ENCODE peak calls at places on chromosomes 13 and 19, in nine cellular contexts. O, D, W, M, T, N, A, E and J are unnamed samples.

GRCh38 chr19:5046339-5047039 is 77.6 kb downstream of the KDM4B start:
- DNase-seq in E (no peak), T (no peak), N (no peak), W (no peak), D (peak), M (peak), A (no peak), O (no peak), J (no peak)

GRCh38 chr13:26628706-26629105 is 71.2 kb downstream of the WASF3 start:
- DNase-seq in E (no peak), N (no peak), O (no peak), D (no peak), M (no peak), T (no peak), A (no peak), W (no peak), J (no peak)

GRCh38 chr13:73059460-73060250 is 850 bp downstream of the KLF5 start:
- DNase-seq in A (peak), N (peak), W (no peak), M (peak), E (no peak), O (peak), D (no peak), T (peak), J (no peak)

GRCh38 chr13:113979791-113980471 is 6.1 kb upstream of the C13orf46 start:
- DNase-seq in A (peak), E (no peak), T (no peak), M (no peak), O (no peak), N (no peak), W (no peak), D (no peak), J (no peak)

GRCh38 chr13:109336730-109337129 is 449.7 kb downstream of the IRS2 start:
- DNase-seq in A (no peak), T (no peak), N (no peak), W (no peak), E (no peak), M (no peak), D (no peak), O (no peak), J (no peak)

GRCh38 chr19:27833031-27833430 is 1379.9 kb downstream of the UQCRFS1 start:
- DNase-seq in E (no peak), D (no peak), W (no peak), N (no peak), O (no peak), M (no peak), T (no peak), A (no peak), J (no peak)

GRCh38 chr13:21945195-21945594 is 274.3 kb downstream of the FGF9 start:
- DNase-seq in T (no peak), M (no peak), N (no peak), E (no peak), O (no peak), D (no peak), A (no peak), W (no peak), J (no peak)

GRCh38 chr19:33849551-33850147 is 53.0 kb downstream of the KCTD15 start:
- DNase-seq in A (no peak), N (no peak), E (no peak), D (no peak), M (no peak), W (no peak), O (no peak), T (no peak), J (no peak)

GRCh38 chr19:15456871-15457700 is 7.3 kb downstream of the RASAL3 start:
- DNase-seq in N (no peak), E (no peak), T (no peak), M (no peak), O (no peak), A (no peak), W (no peak), D (peak), J (no peak)

GRCh38 chr19:3535235-3535921 is 3.6 kb upstream of the TEKTIP1 start:
- DNase-seq in N (no peak), E (no peak), T (no peak), W (no peak), O (no peak), D (no peak), M (no peak), A (no peak), J (no peak)

GRCh38 chr13:26228080-26228479 is 6.0 kb upstream of the RNF6 start:
- DNase-seq in W (no peak), D (no peak), A (no peak), O (no peak), M (no peak), E (no peak), N (no peak), T (peak), J (no peak)

GRCh38 chr13:94006271-94006670 is 473.2 kb downstream of the DCT start:
- DNase-seq in N (no peak), A (no peak), E (no peak), O (no peak), T (no peak), W (no peak), D (no peak), M (peak), J (no peak)

GRCh38 chr19:17086811-17087210 is 11.2 kb downstream of the MYO9B start:
- DNase-seq in M (no peak), A (no peak), W (no peak), E (no peak), O (no peak), N (no peak), T (no peak), D (no peak), J (no peak)

GRCh38 chr19:40143612-40144011 is 47.6 kb upstream of the MAP3K10 start:
- DNase-seq in D (no peak), A (peak), W (no peak), T (no peak), E (no peak), N (no peak), O (no peak), M (no peak), J (no peak)

GRCh38 chr13:112159575-112160547 is 92.9 kb downstream of the SOX1 start:
- DNase-seq in T (no peak), A (no peak), E (no peak), M (no peak), O (no peak), D (no peak), N (peak), W (no peak), J (no peak)

GRCh38 chr13:46361535-46361934 is 25.5 kb downstream of the RUBCNL start:
- DNase-seq in E (no peak), M (no peak), O (no peak), N (no peak), T (no peak), A (no peak), W (no peak), D (no peak), J (no peak)

GRCh38 chr13:46178821-46179220 is 3.2 kb downstream of the LCP1 start:
- DNase-seq in T (no peak), E (no peak), D (no peak), O (no peak), M (no peak), W (no peak), A (no peak), N (no peak), J (no peak)

GRCh38 chr13:104648291-104648690 is 1582.1 kb upstream of the SLC10A2 start:
- DNase-seq in M (no peak), T (no peak), D (no peak), W (no peak), N (no peak), E (no peak), O (no peak), A (no peak), J (no peak)

GRCh38 chr13:50915562-50915961 is 6.0 kb downstream of the RNASEH2B start:
- DNase-seq in M (no peak), W (no peak), T (no peak), E (no peak), D (no peak), A (no peak), N (no peak), O (no peak), J (no peak)

GRCh38 chr13:35478384-35479222 is 2.1 kb upstream of the MAB21L1 start:
- DNase-seq in O (no peak), E (no peak), D (no peak), A (no peak), N (peak), W (peak), M (no peak), T (no peak), J (no peak)

GRCh38 chr13:88895261-88895941 is 1224.2 kb downstream of the SLITRK5 start:
- DNase-seq in D (no peak), W (no peak), T (no peak), N (no peak), A (no peak), M (no peak), E (no peak), O (no peak), J (no peak)

GRCh38 chr19:2089001-2089711 is 7.0 kb downstream of the MOB3A start:
- DNase-seq in E (no peak), A (no peak), O (no peak), T (no peak), M (peak), D (no peak), W (peak), N (no peak), J (no peak)

GRCh38 chr19:43504426-43505185 is at the start of gene PHLDB3:
- DNase-seq in D (peak), E (no peak), T (no peak), O (no peak), M (peak), W (peak), A (peak), N (no peak), J (no peak)

GRCh38 chr19:41310031-41310831 is at the start of gene CCDC97:
- DNase-seq in O (peak), E (peak), D (peak), A (peak), W (peak), N (peak), M (peak), T (peak), J (no peak)

GRCh38 chr19:12772323-12772722 is 3.0 kb downstream of the HOOK2 start:
- DNase-seq in D (no peak), N (no peak), W (no peak), O (no peak), A (no peak), E (no peak), T (no peak), M (no peak), J (no peak)

GRCh38 chr13:75486146-75486545 is 4.2 kb upstream of the TBC1D4 start:
- DNase-seq in N (no peak), T (no peak), O (no peak), W (no peak), M (no peak), A (no peak), E (no peak), D (no peak), J (no peak)

GRCh38 chr13:72851678-72852014 is 69.7 kb downstream of the PIBF1 start:
- DNase-seq in M (no peak), E (no peak), N (no peak), A (no peak), W (no peak), D (no peak), T (no peak), O (no peak), J (no peak)

GRCh38 chr19:36420961-36421748 is 2.7 kb upstream of the ZFP82 start:
- DNase-seq in T (no peak), W (peak), A (no peak), N (no peak), M (no peak), D (peak), O (no peak), E (no peak), J (no peak)

GRCh38 chr13:104571161-104571889 is 1505.1 kb upstream of the SLC10A2 start:
- DNase-seq in E (peak), M (peak), T (peak), N (peak), O (no peak), A (no peak), W (peak), D (peak), J (no peak)

GRCh38 chr13:44107357-44108121 is 227.8 kb downstream of the LACC1 start:
- DNase-seq in O (no peak), M (peak), D (no peak), A (no peak), N (no peak), W (no peak), E (no peak), T (no peak), J (no peak)

GRCh38 chr13:67383358-67383757 is 153.2 kb upstream of the PCDH9 start:
- DNase-seq in O (no peak), W (no peak), A (no peak), T (no peak), D (no peak), N (no peak), M (no peak), E (no peak), J (no peak)

GRCh38 chr13:108220042-108220441 is 1.9 kb downstream of the ABHD13 start:
- DNase-seq in T (no peak), M (no peak), W (no peak), A (no peak), O (no peak), D (no peak), N (no peak), E (no peak), J (no peak)

GRCh38 chr13:25319781-25320180 is 18.4 kb downstream of the NUP58 start:
- DNase-seq in E (no peak), W (no peak), T (no peak), A (no peak), M (no peak), O (no peak), N (no peak), D (no peak), J (no peak)

GRCh38 chr19:13705928-13706447 is 58.3 kb upstream of the MRI1 start:
- DNase-seq in M (no peak), E (no peak), A (no peak), T (no peak), W (no peak), N (no peak), D (no peak), O (no peak), J (no peak)

GRCh38 chr19:1312732-1313694 is 27.3 kb downstream of the EFNA2 start:
- DNase-seq in D (no peak), E (no peak), N (no peak), O (no peak), A (no peak), T (no peak), W (no peak), M (no peak), J (no peak)

GRCh38 chr13:20609145-20609544 is 42.2 kb downstream of the IFT88 start:
- DNase-seq in O (no peak), D (no peak), A (no peak), E (no peak), N (no peak), W (no peak), T (no peak), M (no peak), J (peak)

GRCh38 chr19:14112051-14112808 is 5.3 kb downstream of the PRKACA start:
- DNase-seq in E (no peak), T (no peak), M (no peak), A (no peak), D (no peak), W (no peak), O (no peak), N (no peak), J (no peak)